ENCODE peak calls at places on chromosomes 16 and 17, in six cellular contexts. One of them, this sample, is unnamed.

GRCh38 chr16:47523342-47524006 is 62.3 kb downstream of the PHKB start:
- DNase-seq in activated gamma-delta T cell treated with anti-CD3 and anti-CD28 coated beads, Interleukin-2, amount 50 U/mL, for 16 hours: no peak
- DNase-seq in bronchial epithelial cell: no peak
- DNase-seq in fibroblast of mammary gland: no peak
- DNase-seq in ELF-1: no peak
- DNase-seq in NCI-H748 treated with DMSO at 0.1 percent for 48 hours: no peak
- DNase-seq in this sample: no peak

GRCh38 chr17:15122857-15123256 is 142.3 kb downstream of the PMP22 start:
- DNase-seq in activated gamma-delta T cell treated with anti-CD3 and anti-CD28 coated beads, Interleukin-2, amount 50 U/mL, for 16 hours: no peak
- DNase-seq in bronchial epithelial cell: no peak
- DNase-seq in fibroblast of mammary gland: peak
- DNase-seq in ELF-1: no peak
- DNase-seq in NCI-H748 treated with DMSO at 0.1 percent for 48 hours: no peak
- DNase-seq in this sample: no peak

GRCh38 chr16:55282441-55282840 is 41.6 kb upstream of the IRX6 start:
- DNase-seq in activated gamma-delta T cell treated with anti-CD3 and anti-CD28 coated beads, Interleukin-2, amount 50 U/mL, for 16 hours: no peak
- DNase-seq in bronchial epithelial cell: no peak
- DNase-seq in fibroblast of mammary gland: peak
- DNase-seq in ELF-1: no peak
- DNase-seq in NCI-H748 treated with DMSO at 0.1 percent for 48 hours: no peak
- DNase-seq in this sample: peak

GRCh38 chr17:32625971-32626370 is 139.2 kb downstream of the CDK5R1 start:
- DNase-seq in activated gamma-delta T cell treated with anti-CD3 and anti-CD28 coated beads, Interleukin-2, amount 50 U/mL, for 16 hours: no peak
- DNase-seq in bronchial epithelial cell: no peak
- DNase-seq in fibroblast of mammary gland: no peak
- DNase-seq in ELF-1: no peak
- DNase-seq in NCI-H748 treated with DMSO at 0.1 percent for 48 hours: peak
- DNase-seq in this sample: no peak

GRCh38 chr17:81337449-81337848 is 42.3 kb upstream of the SLC38A10 start:
- DNase-seq in activated gamma-delta T cell treated with anti-CD3 and anti-CD28 coated beads, Interleukin-2, amount 50 U/mL, for 16 hours: no peak
- DNase-seq in bronchial epithelial cell: no peak
- DNase-seq in fibroblast of mammary gland: no peak
- DNase-seq in ELF-1: no peak
- DNase-seq in NCI-H748 treated with DMSO at 0.1 percent for 48 hours: no peak
- DNase-seq in this sample: no peak

GRCh38 chr17:67276075-67276474 is 31.1 kb upstream of the HELZ start:
- DNase-seq in activated gamma-delta T cell treated with anti-CD3 and anti-CD28 coated beads, Interleukin-2, amount 50 U/mL, for 16 hours: no peak
- DNase-seq in bronchial epithelial cell: peak
- DNase-seq in fibroblast of mammary gland: no peak
- DNase-seq in ELF-1: peak
- DNase-seq in NCI-H748 treated with DMSO at 0.1 percent for 48 hours: no peak
- DNase-seq in this sample: no peak

GRCh38 chr16:86968866-86969265 is 348.3 kb downstream of the C16orf95 start:
- DNase-seq in activated gamma-delta T cell treated with anti-CD3 and anti-CD28 coated beads, Interleukin-2, amount 50 U/mL, for 16 hours: no peak
- DNase-seq in bronchial epithelial cell: no peak
- DNase-seq in fibroblast of mammary gland: no peak
- DNase-seq in ELF-1: no peak
- DNase-seq in NCI-H748 treated with DMSO at 0.1 percent for 48 hours: no peak
- DNase-seq in this sample: peak

GRCh38 chr17:8707232-8707590 is 37.4 kb downstream of the CCDC42 start:
- DNase-seq in activated gamma-delta T cell treated with anti-CD3 and anti-CD28 coated beads, Interleukin-2, amount 50 U/mL, for 16 hours: no peak
- DNase-seq in bronchial epithelial cell: no peak
- DNase-seq in fibroblast of mammary gland: no peak
- DNase-seq in ELF-1: no peak
- DNase-seq in NCI-H748 treated with DMSO at 0.1 percent for 48 hours: no peak
- DNase-seq in this sample: no peak

GRCh38 chr17:32349503-32349853 is 479 bp upstream of the ZNF207 start:
- DNase-seq in activated gamma-delta T cell treated with anti-CD3 and anti-CD28 coated beads, Interleukin-2, amount 50 U/mL, for 16 hours: no peak
- DNase-seq in bronchial epithelial cell: no peak
- DNase-seq in fibroblast of mammary gland: peak
- DNase-seq in ELF-1: peak
- DNase-seq in NCI-H748 treated with DMSO at 0.1 percent for 48 hours: no peak
- DNase-seq in this sample: no peak

GRCh38 chr17:66747561-66748275 is 87.2 kb upstream of the CACNG5 start:
- DNase-seq in activated gamma-delta T cell treated with anti-CD3 and anti-CD28 coated beads, Interleukin-2, amount 50 U/mL, for 16 hours: no peak
- DNase-seq in bronchial epithelial cell: peak
- DNase-seq in fibroblast of mammary gland: peak
- DNase-seq in ELF-1: no peak
- DNase-seq in NCI-H748 treated with DMSO at 0.1 percent for 48 hours: no peak
- DNase-seq in this sample: peak

GRCh38 chr16:77298638-77299360 is 99.6 kb downstream of the SYCE1L start:
- DNase-seq in activated gamma-delta T cell treated with anti-CD3 and anti-CD28 coated beads, Interleukin-2, amount 50 U/mL, for 16 hours: no peak
- DNase-seq in bronchial epithelial cell: peak
- DNase-seq in fibroblast of mammary gland: peak
- DNase-seq in ELF-1: peak
- DNase-seq in NCI-H748 treated with DMSO at 0.1 percent for 48 hours: no peak
- DNase-seq in this sample: peak

GRCh38 chr17:79028496-79029326 is 4.7 kb downstream of the C1QTNF1 start:
- DNase-seq in activated gamma-delta T cell treated with anti-CD3 and anti-CD28 coated beads, Interleukin-2, amount 50 U/mL, for 16 hours: no peak
- DNase-seq in bronchial epithelial cell: no peak
- DNase-seq in fibroblast of mammary gland: no peak
- DNase-seq in ELF-1: no peak
- DNase-seq in NCI-H748 treated with DMSO at 0.1 percent for 48 hours: no peak
- DNase-seq in this sample: peak

GRCh38 chr16:3348547-3349167 is 7.0 kb upstream of the OR2C1 start:
- DNase-seq in activated gamma-delta T cell treated with anti-CD3 and anti-CD28 coated beads, Interleukin-2, amount 50 U/mL, for 16 hours: no peak
- DNase-seq in bronchial epithelial cell: no peak
- DNase-seq in fibroblast of mammary gland: no peak
- DNase-seq in ELF-1: no peak
- DNase-seq in NCI-H748 treated with DMSO at 0.1 percent for 48 hours: no peak
- DNase-seq in this sample: no peak

GRCh38 chr17:77497578-77497934 is 356.8 kb downstream of the SEC14L1 start:
- DNase-seq in activated gamma-delta T cell treated with anti-CD3 and anti-CD28 coated beads, Interleukin-2, amount 50 U/mL, for 16 hours: no peak
- DNase-seq in bronchial epithelial cell: no peak
- DNase-seq in fibroblast of mammary gland: no peak
- DNase-seq in ELF-1: no peak
- DNase-seq in NCI-H748 treated with DMSO at 0.1 percent for 48 hours: no peak
- DNase-seq in this sample: no peak

GRCh38 chr16:998615-999014 is 17.0 kb downstream of the SOX8 start:
- DNase-seq in activated gamma-delta T cell treated with anti-CD3 and anti-CD28 coated beads, Interleukin-2, amount 50 U/mL, for 16 hours: no peak
- DNase-seq in bronchial epithelial cell: no peak
- DNase-seq in fibroblast of mammary gland: no peak
- DNase-seq in ELF-1: no peak
- DNase-seq in NCI-H748 treated with DMSO at 0.1 percent for 48 hours: no peak
- DNase-seq in this sample: no peak

GRCh38 chr17:79844869-79845600 is 5.8 kb upstream of the CBX4 start:
- DNase-seq in activated gamma-delta T cell treated with anti-CD3 and anti-CD28 coated beads, Interleukin-2, amount 50 U/mL, for 16 hours: no peak
- DNase-seq in bronchial epithelial cell: no peak
- DNase-seq in fibroblast of mammary gland: no peak
- DNase-seq in ELF-1: peak
- DNase-seq in NCI-H748 treated with DMSO at 0.1 percent for 48 hours: no peak
- DNase-seq in this sample: peak

GRCh38 chr16:10895053-10895946 is 18.3 kb downstream of the CIITA start:
- DNase-seq in activated gamma-delta T cell treated with anti-CD3 and anti-CD28 coated beads, Interleukin-2, amount 50 U/mL, for 16 hours: no peak
- DNase-seq in bronchial epithelial cell: no peak
- DNase-seq in fibroblast of mammary gland: peak
- DNase-seq in ELF-1: peak
- DNase-seq in NCI-H748 treated with DMSO at 0.1 percent for 48 hours: no peak
- DNase-seq in this sample: peak

GRCh38 chr16:14351647-14352046 is 278.4 kb downstream of the PARN start:
- DNase-seq in activated gamma-delta T cell treated with anti-CD3 and anti-CD28 coated beads, Interleukin-2, amount 50 U/mL, for 16 hours: no peak
- DNase-seq in bronchial epithelial cell: no peak
- DNase-seq in fibroblast of mammary gland: no peak
- DNase-seq in ELF-1: no peak
- DNase-seq in NCI-H748 treated with DMSO at 0.1 percent for 48 hours: no peak
- DNase-seq in this sample: no peak

GRCh38 chr17:13597723-13598347 is 3.9 kb downstream of the HS3ST3A1 start:
- DNase-seq in activated gamma-delta T cell treated with anti-CD3 and anti-CD28 coated beads, Interleukin-2, amount 50 U/mL, for 16 hours: peak
- DNase-seq in bronchial epithelial cell: peak
- DNase-seq in fibroblast of mammary gland: peak
- DNase-seq in ELF-1: peak
- DNase-seq in NCI-H748 treated with DMSO at 0.1 percent for 48 hours: peak
- DNase-seq in this sample: peak

GRCh38 chr17:79019631-79020584 is 4.1 kb upstream of the C1QTNF1 start:
- DNase-seq in activated gamma-delta T cell treated with anti-CD3 and anti-CD28 coated beads, Interleukin-2, amount 50 U/mL, for 16 hours: peak
- DNase-seq in bronchial epithelial cell: peak
- DNase-seq in fibroblast of mammary gland: peak
- DNase-seq in ELF-1: no peak
- DNase-seq in NCI-H748 treated with DMSO at 0.1 percent for 48 hours: peak
- DNase-seq in this sample: peak

GRCh38 chr17:67837965-67838364 is 12.7 kb downstream of the BPTF start:
- DNase-seq in activated gamma-delta T cell treated with anti-CD3 and anti-CD28 coated beads, Interleukin-2, amount 50 U/mL, for 16 hours: no peak
- DNase-seq in bronchial epithelial cell: no peak
- DNase-seq in fibroblast of mammary gland: no peak
- DNase-seq in ELF-1: no peak
- DNase-seq in NCI-H748 treated with DMSO at 0.1 percent for 48 hours: no peak
- DNase-seq in this sample: no peak

GRCh38 chr17:78110363-78111011 is 18.1 kb downstream of the TMC6 start:
- DNase-seq in activated gamma-delta T cell treated with anti-CD3 and anti-CD28 coated beads, Interleukin-2, amount 50 U/mL, for 16 hours: no peak
- DNase-seq in bronchial epithelial cell: no peak
- DNase-seq in fibroblast of mammary gland: no peak
- DNase-seq in ELF-1: peak
- DNase-seq in NCI-H748 treated with DMSO at 0.1 percent for 48 hours: no peak
- DNase-seq in this sample: no peak